ENCODE peak calls at places on chromosomes 1 and 21, in five cellular contexts. S is pancreas, E is fibroblast of pulmonary artery, W is epithelial cell of esophagus, J is fibroblast of lung. M is an unnamed sample.

GRCh38 chr21:39613029-39613934 is 542 bp downstream of the B3GALT5 start:
- DNase-seq in S (no peak), E (no peak), W (no peak), J (peak), M (no peak)

GRCh38 chr1:115865704-115866380 is 24.9 kb upstream of the NHLH2 start:
- DNase-seq in S (no peak), E (no peak), W (peak), J (no peak), M (no peak)

GRCh38 chr1:205645494-205645893 is 13.7 kb upstream of the ELK4 start:
- DNase-seq in S (no peak), E (no peak), W (no peak), J (no peak), M (no peak)

GRCh38 chr1:247103777-247104591 is at the start of gene ZNF669:
- DNase-seq in S (peak), E (peak), W (peak), J (peak), M (peak)

GRCh38 chr1:150566589-150567340 is 12.6 kb downstream of the MCL1 start:
- DNase-seq in S (no peak), E (peak), W (no peak), J (no peak), M (no peak)

GRCh38 chr1:63328140-63328521 is 5.8 kb downstream of the FOXD3 start:
- DNase-seq in S (no peak), E (no peak), W (no peak), J (no peak), M (no peak)

GRCh38 chr1:36143424-36143823 is 5.9 kb downstream of the TRAPPC3 start:
- DNase-seq in S (no peak), E (no peak), W (no peak), J (no peak), M (no peak)

GRCh38 chr1:76425843-76426145 is 351.2 kb downstream of the ST6GALNAC3 start:
- DNase-seq in S (no peak), E (peak), W (peak), J (peak), M (peak)

GRCh38 chr1:101371259-101371658 is 134.4 kb downstream of the S1PR1 start:
- DNase-seq in S (no peak), E (peak), W (peak), J (peak), M (no peak)

GRCh38 chr21:44931501-44932365 is 8.1 kb upstream of the SLX9 start:
- DNase-seq in S (peak), E (no peak), W (no peak), J (no peak), M (no peak)

GRCh38 chr1:18398791-18399551 is 81.8 kb upstream of the KLHDC7A start:
- DNase-seq in S (no peak), E (no peak), W (no peak), J (no peak), M (no peak)

GRCh38 chr1:101136739-101137138 is 100.1 kb upstream of the S1PR1 start:
- DNase-seq in S (no peak), E (peak), W (no peak), J (peak), M (no peak)

GRCh38 chr1:208084220-208084619 is 160.0 kb downstream of the PLXNA2 start:
- DNase-seq in S (no peak), E (no peak), W (no peak), J (no peak), M (no peak)

GRCh38 chr1:59298178-59298583 is 1.3 kb downstream of the FGGY start:
- DNase-seq in S (no peak), E (no peak), W (no peak), J (peak), M (no peak)

GRCh38 chr1:230242317-230242716 is 175.3 kb downstream of the GALNT2 start:
- DNase-seq in S (no peak), E (peak), W (no peak), J (peak), M (no peak)

GRCh38 chr1:220044683-220045355 is 1.5 kb downstream of the EPRS1 start:
- DNase-seq in S (no peak), E (no peak), W (no peak), J (peak), M (no peak)

GRCh38 chr1:220043646-220044045 is 2.7 kb downstream of the EPRS1 start:
- DNase-seq in S (no peak), E (no peak), W (no peak), J (no peak), M (no peak)

GRCh38 chr1:220045356-220046051 is 801 bp downstream of the EPRS1 start:
- DNase-seq in S (no peak), E (no peak), W (peak), J (peak), M (no peak)

GRCh38 chr1:220046052-220046930 is at the start of gene EPRS1:
- DNase-seq in S (peak), E (peak), W (peak), J (peak), M (peak)
- TF ChIP-seq CTCF in S (peak), E (peak), W (peak), J (peak), M (peak)

GRCh38 chr1:183909672-183910071 is 104.8 kb downstream of the RGL1 start:
- DNase-seq in S (no peak), E (no peak), W (no peak), J (no peak), M (no peak)

GRCh38 chr1:183908095-183908494 is 103.2 kb downstream of the RGL1 start:
- DNase-seq in S (no peak), E (no peak), W (no peak), J (no peak), M (no peak)

GRCh38 chr1:183911285-183911684 is 106.4 kb downstream of the RGL1 start:
- DNase-seq in S (no peak), E (no peak), W (no peak), J (no peak), M (no peak)

GRCh38 chr1:183912265-183912886 is 107.5 kb downstream of the RGL1 start:
- DNase-seq in S (no peak), E (no peak), W (no peak), J (no peak), M (no peak)

GRCh38 chr1:183910780-183911179 is 105.9 kb downstream of the RGL1 start:
- DNase-seq in S (no peak), E (peak), W (no peak), J (no peak), M (no peak)
- H3K4me3 ChIP-seq in S (no peak), E (no peak), W (no peak), J (no peak), M (no peak)

DNA sequence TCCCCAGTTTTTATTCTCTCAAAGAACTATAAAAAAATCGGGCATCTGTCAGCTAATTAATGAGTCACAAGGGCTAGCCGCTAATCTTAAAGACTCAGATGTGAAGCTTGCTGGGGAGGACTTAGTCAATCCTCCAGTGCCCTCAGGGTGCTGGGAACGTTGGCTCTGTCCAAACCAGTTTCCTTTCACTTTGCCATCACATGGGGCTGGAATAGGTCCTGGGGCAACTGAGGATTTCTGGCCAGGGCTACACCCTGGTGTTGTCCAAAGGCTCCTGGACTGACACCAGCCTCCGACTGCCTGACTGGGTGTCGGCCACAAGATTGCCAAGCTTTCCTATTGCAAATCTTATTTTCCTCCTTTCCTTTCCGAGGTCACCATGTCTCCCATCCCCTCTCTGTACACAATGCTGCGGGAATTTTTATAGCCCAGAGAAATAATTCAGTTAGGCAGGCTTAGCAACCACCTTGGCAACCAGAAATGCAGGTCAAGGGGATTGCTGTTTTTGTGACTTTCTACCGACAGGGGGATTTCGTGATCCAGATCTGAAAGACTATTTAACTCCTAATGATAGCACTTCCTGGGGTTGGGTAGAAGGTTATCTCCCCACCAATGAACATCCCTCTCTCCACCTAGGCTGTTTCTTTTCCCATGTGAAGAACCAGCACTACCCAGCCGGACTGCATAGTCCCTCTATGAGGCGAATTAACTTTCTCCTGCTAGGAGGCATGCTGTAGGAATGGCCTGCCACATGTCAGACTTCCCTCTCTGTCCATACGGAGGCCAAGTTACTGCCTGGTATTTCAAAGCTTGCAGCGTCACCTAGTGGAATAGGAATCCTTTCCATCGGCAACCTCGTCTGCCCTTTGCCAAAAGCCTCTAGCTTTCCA is 29.9 kb upstream of the CTBS start:
- DNase-seq in S (no peak), E (peak), W (peak), J (peak), M (peak)
- TF ChIP-seq CTCF in S (no peak), E (peak), W (no peak), J (peak), M (peak)

GRCh38 chr1:156894001-156894400 is 483 bp downstream of the PEAR1 start:
- DNase-seq in S (no peak), E (no peak), W (no peak), J (no peak), M (no peak)
- H3K4me3 ChIP-seq in S (peak), E (peak), W (no peak), J (peak), M (peak)

DNA sequence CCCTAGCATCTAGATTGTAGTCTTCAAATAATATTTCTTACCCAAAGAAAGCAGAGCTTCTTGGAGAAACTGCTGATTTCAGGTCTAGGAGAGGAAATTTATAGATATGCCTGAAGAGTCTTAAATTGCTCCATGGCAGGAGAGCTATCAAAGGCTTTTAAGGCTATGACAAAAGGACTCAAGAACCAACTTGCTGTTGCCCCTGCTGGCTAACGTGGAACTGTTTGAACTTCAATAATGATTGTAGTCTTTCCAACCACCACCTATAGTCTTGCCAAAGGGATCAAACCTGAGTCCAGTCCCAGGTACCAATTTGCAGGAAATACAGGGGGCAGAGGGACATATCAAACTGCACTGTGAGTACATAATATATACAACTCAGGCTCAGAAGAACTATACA is 336.2 kb upstream of the ESRRG start:
- DNase-seq in S (no peak), E (no peak), W (no peak), J (no peak), M (no peak)
- TF ChIP-seq CTCF in S (no peak), E (no peak), W (no peak), J (no peak), M (no peak)

GRCh38 chr1:178389441-178389840 is 107.3 kb downstream of the CLEC20A start:
- DNase-seq in S (no peak), E (no peak), W (no peak), J (peak), M (no peak)
- H3K4me3 ChIP-seq in S (no peak), E (no peak), W (no peak), J (no peak), M (no peak)

GRCh38 chr21:33313183-33313582 is 11.6 kb upstream of the IFNAR1 start:
- DNase-seq in S (no peak), E (no peak), W (no peak), J (no peak), M (no peak)

GRCh38 chr21:33318087-33318486 is 6.7 kb upstream of the IFNAR1 start:
- DNase-seq in S (no peak), E (no peak), W (no peak), J (no peak), M (no peak)

GRCh38 chr21:33313611-33314010 is 11.2 kb upstream of the IFNAR1 start:
- DNase-seq in S (no peak), E (no peak), W (no peak), J (no peak), M (no peak)

GRCh38 chr21:33314096-33314495 is 10.7 kb upstream of the IFNAR1 start:
- DNase-seq in S (no peak), E (no peak), W (no peak), J (no peak), M (peak)

GRCh38 chr21:33317226-33317625 is 7.5 kb upstream of the IFNAR1 start:
- DNase-seq in S (no peak), E (peak), W (no peak), J (peak), M (no peak)
- TF ChIP-seq CTCF in S (no peak), E (no peak), W (no peak), J (no peak), M (no peak)

M was measured in AG04449.